ENCODE peak calls at places on chromosomes 11 and 22, in nine cellular contexts. P, Z, E, O, H, J, U, C and G are unnamed samples.

GRCh38 chr11:104891135-104891534 is 7.1 kb downstream of the CASP12 start:
- DNase-seq in E (no peak), C (no peak), P (no peak), O (peak), U (peak), J (no peak), Z (no peak), H (no peak), G (peak)

GRCh38 chr11:30853470-30853869 is 267.3 kb upstream of the MPPED2 start:
- DNase-seq in E (no peak), U (no peak), C (no peak), J (no peak), Z (no peak), P (no peak), H (no peak), O (no peak), G (no peak)

GRCh38 chr11:79439893-79440450 is 858 bp downstream of the TENM4 start:
- DNase-seq in E (no peak), U (no peak), J (no peak), C (no peak), H (no peak), P (peak), Z (no peak), O (no peak), G (no peak)

GRCh38 chr11:35553831-35554230 is 28.4 kb upstream of the PAMR1 start:
- DNase-seq in C (no peak), O (peak), U (peak), P (no peak), H (no peak), Z (peak), J (no peak), E (no peak), G (peak)

GRCh38 chr22:37163618-37164534 is 14.2 kb upstream of the IL2RB start:
- DNase-seq in E (peak), C (peak), Z (no peak), O (no peak), J (peak), U (no peak), H (no peak), P (no peak), G (no peak)

GRCh38 chr11:26073646-26074045 is 258.3 kb upstream of the ANO3 start:
- DNase-seq in O (no peak), C (no peak), H (no peak), P (no peak), U (no peak), J (no peak), E (no peak), Z (no peak), G (no peak)

GRCh38 chr11:15826826-15827225 is 529.5 kb downstream of the SOX6 start:
- DNase-seq in O (no peak), E (peak), P (peak), C (no peak), U (peak), J (peak), H (no peak), Z (peak), G (no peak)

GRCh38 chr22:43707650-43708049 is 104.5 kb downstream of the EFCAB6 start:
- DNase-seq in J (no peak), H (no peak), U (peak), C (no peak), Z (peak), E (no peak), P (no peak), O (no peak), G (no peak)

GRCh38 chr11:20158597-20159257 is 1.5 kb downstream of the DBX1 start:
- DNase-seq in P (no peak), C (no peak), Z (peak), J (no peak), H (no peak), U (peak), E (no peak), O (peak), G (peak)

GRCh38 chr11:1920128-1920908 is 815 bp downstream of the TNNT3 start:
- DNase-seq in J (no peak), H (no peak), P (peak), U (no peak), Z (no peak), C (no peak), E (no peak), O (no peak), G (no peak)

GRCh38 chr11:12845739-12846358 is 163.3 kb upstream of the RASSF10 start:
- DNase-seq in Z (peak), E (no peak), O (peak), P (peak), J (no peak), H (peak), U (peak), C (no peak), G (no peak)

GRCh38 chr11:72393303-72393702 is 41.0 kb downstream of the CLPB start:
- DNase-seq in J (no peak), U (no peak), P (no peak), O (no peak), Z (no peak), E (no peak), C (no peak), H (no peak), G (no peak)